ENCODE peak calls at places on chromosomes 4 and X, in seven cellular contexts. X, Y, V, Z, P, N and I are unnamed samples.

GRCh38 chrX:150460063-150460462 is 96.9 kb downstream of the MAMLD1 start:
- DNase-seq in Z (no peak), N (no peak), P (no peak), X (no peak), Y (no peak), V (no peak), I (no peak)

GRCh38 chr4:76453232-76453631 is 18.2 kb downstream of the SHROOM3 start:
- DNase-seq in N (no peak), Y (no peak), V (no peak), P (no peak), X (no peak), Z (no peak), I (no peak)

GRCh38 chr4:57147335-57148060 is 37.3 kb upstream of the IGFBP7 start:
- DNase-seq in X (peak; percentile 80), P (peak; percentile 75), V (no peak), N (no peak), Z (no peak), Y (no peak), I (no peak)

GRCh38 chrX:2468406-2469195 is 32.2 kb downstream of the DHRSX start:
- DNase-seq in N (no peak), Z (no peak), P (no peak), Y (no peak), V (no peak), X (no peak), I (no peak)

GRCh38 chrX:49029876-49030275 is 13.3 kb downstream of the TFE3 start:
- DNase-seq in Z (no peak), V (peak; percentile 73), P (no peak), Y (peak; percentile 88), N (no peak), X (no peak), I (no peak)

GRCh38 chrX:41043950-41044349 is 41.3 kb upstream of the USP9X start:
- DNase-seq in N (peak; percentile 46), P (peak; percentile 84), X (no peak), V (no peak), Z (no peak), Y (no peak), I (no peak)

GRCh38 chr4:87426865-87427517 is 4.6 kb downstream of the NUDT9 start:
- DNase-seq in P (no peak), N (no peak), V (no peak), Z (no peak), Y (no peak), X (no peak), I (no peak)

GRCh38 chr4:125338814-125339213 is 24.1 kb downstream of the FAT4 start:
- DNase-seq in Y (no peak), P (no peak), V (no peak), N (no peak), Z (no peak), X (no peak), I (no peak)

GRCh38 chr4:94636004-94636403 is 121.8 kb upstream of the BMPR1B start:
- DNase-seq in Y (no peak), P (peak; percentile 36), Z (no peak), V (no peak), X (peak; percentile 67), N (no peak), I (no peak)

GRCh38 chr4:110193822-110194761 is 4.3 kb downstream of the ELOVL6 start:
- DNase-seq in V (peak; percentile 99), X (peak; percentile 98), Z (peak; percentile 64), P (peak; percentile 97), N (peak; percentile 78), Y (peak; percentile 95), I (peak; percentile 73)

GRCh38 chr4:147481577-147482109 is 746 bp downstream of the EDNRA start:
- DNase-seq in Z (no peak), P (no peak), Y (peak; percentile 37), N (no peak), X (peak; percentile 46), V (peak; percentile 54), I (peak; percentile 20)

GRCh38 chr4:87865960-87866598 is 33.3 kb downstream of the MEPE start:
- DNase-seq in N (no peak), X (peak; percentile 29), Z (peak; percentile 47), P (peak; percentile 28), V (peak; percentile 99), Y (peak; percentile 65), I (no peak)

GRCh38 chr4:1614854-1615595 is 69.1 kb downstream of the FAM53A start:
- DNase-seq in Y (no peak), N (no peak), Z (no peak), X (no peak), P (no peak), V (no peak), I (no peak)

GRCh38 chr4:180745019-180745418 is 1498.2 kb upstream of the TENM3 start:
- DNase-seq in V (no peak), N (no peak), Y (no peak), X (no peak), Z (no peak), P (no peak), I (no peak)

GRCh38 chr4:173181769-173182374 is 13.3 kb downstream of the GALNT7 start:
- DNase-seq in Y (no peak), X (peak; percentile 77), N (no peak), P (peak; percentile 80), V (no peak), Z (no peak), I (no peak)

GRCh38 chrX:13471269-13471668 is 98.1 kb upstream of the EGFL6 start:
- DNase-seq in Z (no peak), X (no peak), Y (peak; percentile 41), P (no peak), N (no peak), V (peak; percentile 39), I (no peak)

GRCh38 chrX:45774961-45775360 is 574.3 kb upstream of the DIPK2B start:
- DNase-seq in P (peak; percentile 81), V (no peak), N (no peak), Z (no peak), Y (no peak), X (no peak), I (no peak)

GRCh38 chr4:85431881-85432280 is 43.1 kb upstream of the ARHGAP24 start:
- DNase-seq in N (no peak), Y (no peak), Z (no peak), P (no peak), X (no peak), V (no peak), I (no peak)

GRCh38 chrX:45735571-45735970 is 534.9 kb upstream of the DIPK2B start:
- DNase-seq in X (no peak), Z (no peak), Y (no peak), V (no peak), P (no peak), N (no peak), I (no peak)

GRCh38 chr4:15653864-15654391 is 1.2 kb downstream of the FBXL5 start:
- DNase-seq in Y (no peak), Z (no peak), V (peak; percentile 52), P (peak; percentile 65), N (no peak), X (peak; percentile 80), I (peak; percentile 8)

GRCh38 chr4:15649914-15650545 is 5.1 kb downstream of the FBXL5 start:
- DNase-seq in Y (peak; percentile 54), Z (no peak), N (peak; percentile 67), P (peak; percentile 63), V (peak; percentile 92), X (peak; percentile 76), I (peak; percentile 45)

GRCh38 chr4:15653430-15653829 is 1.7 kb downstream of the FBXL5 start:
- DNase-seq in P (no peak), X (peak; percentile 39), Y (no peak), Z (no peak), N (no peak), V (no peak), I (no peak)

GRCh38 chr4:15652191-15652590 is 3.0 kb downstream of the FBXL5 start:
- DNase-seq in P (peak; percentile 13), Z (no peak), N (no peak), Y (no peak), V (no peak), X (no peak), I (no peak)

DNA sequence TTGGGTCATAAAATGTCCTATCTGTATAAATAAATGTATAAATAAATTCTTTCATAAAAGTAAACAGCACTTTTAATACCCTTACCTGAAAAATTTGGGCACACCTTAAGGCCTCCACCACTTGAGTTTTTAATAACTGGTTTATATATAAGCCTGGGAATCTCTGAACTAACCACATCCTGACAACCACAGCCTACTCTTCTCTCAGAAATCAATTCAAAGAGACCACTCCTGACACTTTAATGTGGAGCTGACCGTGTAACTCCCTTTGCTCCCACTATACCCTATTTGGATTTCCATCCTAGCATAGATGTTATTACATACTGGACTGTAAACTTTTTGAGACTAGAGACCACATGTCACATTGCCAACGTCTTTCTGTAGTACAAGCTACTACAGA is 3.5 kb downstream of the FBXL5 start:
- DNase-seq in P (peak; percentile 19), X (no peak), Y (no peak), V (no peak), N (no peak), Z (no peak), I (no peak)
- H3K4ac ChIP-seq in P (no peak overlapping the region), X (no peak overlapping the region), Y (no peak overlapping the region), V (no peak overlapping the region), N (peak overlapping the region; percentile 79), Z (no peak overlapping the region), I (no peak overlapping the region)

DNA sequence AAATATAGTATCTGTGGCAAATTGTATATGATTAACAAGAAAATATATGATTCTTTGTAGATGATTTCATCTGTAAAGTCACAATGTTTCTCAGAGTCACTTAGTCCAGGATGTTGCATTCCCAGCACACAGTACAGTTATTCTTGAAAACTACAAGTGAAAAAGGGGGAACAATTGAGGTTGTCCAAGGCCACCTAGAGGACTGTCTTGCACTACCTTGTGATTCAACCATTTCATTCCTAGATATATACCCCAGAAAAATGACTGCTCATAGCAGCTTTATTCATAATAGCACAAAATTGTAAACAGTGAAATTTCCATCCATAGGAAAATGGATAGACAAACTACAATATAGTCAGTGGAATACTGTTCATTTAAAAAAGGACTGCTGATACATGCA is 16.0 kb downstream of the C4orf33 start:
- DNase-seq in Z (no peak), X (no peak), Y (no peak), P (no peak), V (no peak), N (no peak), I (no peak)
- H3K4ac ChIP-seq in Z (no peak overlapping the region), X (no peak overlapping the region), Y (no peak overlapping the region), P (no peak overlapping the region), V (no peak overlapping the region), N (no peak overlapping the region), I (no peak overlapping the region)

GRCh38 chr4:97923096-97923495 is 220.2 kb downstream of the STPG2 start:
- DNase-seq in N (no peak), V (no peak), Z (no peak), X (no peak), Y (no peak), P (no peak), I (no peak)
- H3K4ac ChIP-seq in N (no peak overlapping the region), V (no peak overlapping the region), Z (no peak overlapping the region), X (no peak overlapping the region), Y (no peak overlapping the region), P (no peak overlapping the region), I (no peak overlapping the region)

DNA sequence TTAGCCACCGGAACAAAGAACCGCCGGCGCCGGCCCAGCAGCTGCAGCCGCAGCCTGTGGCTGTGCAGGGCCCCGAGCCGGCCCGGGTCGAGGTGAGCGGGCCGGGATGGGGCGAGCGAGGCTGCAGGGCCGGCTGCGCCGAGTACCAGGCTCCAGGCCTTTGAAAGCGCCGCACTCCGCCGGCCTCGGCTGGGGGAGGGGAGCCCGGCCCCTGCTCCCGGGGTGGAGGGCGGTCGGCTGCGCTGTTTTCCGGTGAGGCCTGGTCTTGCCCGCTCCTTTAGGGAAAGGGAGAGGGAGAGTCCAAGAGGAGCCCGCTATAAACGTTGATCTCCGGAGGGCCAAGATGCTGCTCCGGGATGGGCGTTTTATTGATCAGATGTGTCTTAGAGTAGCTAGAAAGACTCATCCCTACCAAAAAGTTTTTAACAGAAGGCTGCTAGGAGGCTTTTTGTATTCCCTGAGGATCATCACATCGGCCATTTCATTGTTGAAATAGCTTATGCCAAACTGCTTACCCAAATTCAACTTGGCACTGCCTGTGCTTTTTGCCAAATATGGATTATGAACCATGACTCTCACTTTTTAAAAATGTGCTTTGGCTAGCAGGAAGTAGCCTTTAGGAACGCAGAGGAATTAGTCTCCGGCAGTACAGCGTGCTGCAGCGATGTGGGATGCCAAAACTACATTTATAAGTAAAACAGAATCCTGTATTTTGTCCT is 707 bp downstream of the TMEM165 start:
- DNase-seq in Y (peak; percentile 40), Z (no peak), V (peak; percentile 68), X (peak; percentile 59), N (peak; percentile 56), P (peak; percentile 38), I (peak; percentile 39)
- H3K4ac ChIP-seq in Y (no peak overlapping the region), Z (no peak overlapping the region), V (peak overlapping the region; percentile 74), X (peak overlapping the region; percentile 99), N (peak overlapping the region; percentile 48), P (peak overlapping the region; percentile 78), I (peak overlapping the region; percentile 58)